ENCODE peak calls at places on chromosomes 16 and 17, in ten cellular contexts. G is stimulated activated CD4-positive, alpha-beta T cell treated with anti-CD3 and anti-CD28 coated beads, Interleukin-2, amount 100 ng/mL, for 24 hours; Q is NCI-H82; E is anterior cingulate cortex; D is astrocyte of the hippocampus; T is HTR-8/SVneo; R is lower leg skin; U is occipital lobe; X is NCI-H1105; F is skeletal muscle cell. O is an unnamed sample.

GRCh38 chr17:69335018-69335417 is 8.1 kb upstream of the ABCA5 start:
- DNase-seq in R (no peak), G (no peak), X (no peak), D (peak; percentile 41), Q (peak; percentile 38), U (no peak), F (no peak), E (no peak), T (no peak), O (no peak)

GRCh38 chr17:18362509-18363020 is 785 bp downstream of the SHMT1 start:
- DNase-seq in G (peak; percentile 26), U (peak; percentile 78), X (peak; percentile 5), R (peak; percentile 92), Q (peak; percentile 48), T (peak; percentile 53), E (peak; percentile 81), D (peak; percentile 61), F (no peak), O (no peak)

GRCh38 chr17:65583921-65584603 is 22.6 kb upstream of the AXIN2 start:
- DNase-seq in E (peak; percentile 26), R (no peak), T (no peak), D (peak; percentile 35), X (no peak), G (no peak), Q (no peak), U (no peak), F (no peak), O (no peak)

GRCh38 chr17:82920715-82921114 is 80.9 kb upstream of the ZNF750 start:
- DNase-seq in R (no peak), F (no peak), T (no peak), D (no peak), E (no peak), U (no peak), X (no peak), Q (no peak), G (no peak), O (no peak)

GRCh38 chr16:76899767-76900166 is 291.2 kb upstream of the MON1B start:
- DNase-seq in X (no peak), G (no peak), T (no peak), E (no peak), U (no peak), D (no peak), F (no peak), R (no peak), Q (no peak), O (no peak)

GRCh38 chr17:78433780-78434335 is 55.4 kb downstream of the PGS1 start:
- DNase-seq in F (no peak), G (no peak), T (no peak), E (no peak), U (no peak), X (no peak), D (no peak), Q (peak; percentile 22), R (no peak), O (no peak)

GRCh38 chr17:1604831-1605528 is 23.7 kb downstream of the SLC43A2 start:
- DNase-seq in G (no peak), F (no peak), D (no peak), X (no peak), R (no peak), T (no peak), U (no peak), Q (no peak), E (no peak), O (no peak)

GRCh38 chr17:48995871-48996695 is 1.1 kb upstream of the IGF2BP1 start:
- DNase-seq in G (peak; percentile 22), X (peak; percentile 30), E (no peak), R (peak; percentile 79), D (peak; percentile 72), T (peak; percentile 91), F (no peak), Q (peak; percentile 99), U (no peak), O (no peak)

GRCh38 chr17:78954684-78955083 is 25.0 kb downstream of the LGALS3BP start:
- DNase-seq in T (no peak), R (no peak), Q (no peak), X (no peak), D (no peak), U (no peak), E (no peak), F (no peak), G (no peak), O (no peak)

GRCh38 chr17:58092797-58093385 is 9.7 kb downstream of the DYNLL2 start:
- DNase-seq in E (no peak), F (no peak), D (no peak), T (no peak), X (no peak), Q (no peak), U (no peak), G (no peak), R (no peak), O (no peak)

GRCh38 chr16:89093602-89094251 is at the start of gene ACSF3:
- DNase-seq in E (no peak), U (peak; percentile 39), X (no peak), Q (peak; percentile 63), D (peak; percentile 83), R (peak; percentile 90), T (peak; percentile 61), F (no peak), G (peak; percentile 77), O (peak; percentile 1)

GRCh38 chr17:74921045-74921681 is 1.9 kb downstream of the USH1G start:
- DNase-seq in E (no peak), X (no peak), Q (no peak), G (no peak), U (no peak), F (no peak), T (no peak), R (no peak), D (no peak), O (no peak)

GRCh38 chr17:81428121-81428515 is 32.9 kb downstream of the BAHCC1 start:
- DNase-seq in Q (peak; percentile 38), G (no peak), E (peak; percentile 43), U (peak; percentile 56), X (no peak), R (no peak), D (peak; percentile 81), F (no peak), T (no peak), O (no peak)

GRCh38 chr16:66194866-66195265 is 171.6 kb upstream of the CDH5 start:
- DNase-seq in R (no peak), X (no peak), E (no peak), G (no peak), Q (no peak), T (no peak), U (no peak), D (no peak), F (no peak), O (no peak)

GRCh38 chr16:21156767-21157467 is 1.6 kb upstream of the LDAF1 start:
- DNase-seq in E (no peak), T (peak; percentile 73), D (peak; percentile 80), F (peak; percentile 33), G (peak; percentile 12), X (peak; percentile 39), R (no peak), U (peak; percentile 39), Q (peak; percentile 93), O (peak; percentile 66)

GRCh38 chr16:55647798-55648197 is 8.0 kb upstream of the SLC6A2 start:
- DNase-seq in Q (no peak), U (no peak), T (no peak), X (no peak), F (no peak), R (no peak), D (no peak), G (no peak), E (no peak), O (no peak)

GRCh38 chr17:44917456-44917855 is 2.2 kb upstream of the GFAP start:
- DNase-seq in R (peak; percentile 54), F (no peak), X (no peak), G (no peak), D (no peak), Q (no peak), E (no peak), T (no peak), U (no peak), O (no peak)

O was measured in NCI-H2227 treated with DMSO at 0.1 percent for 48 hours.